ENCODE peak calls at places on chromosomes 13 and 19, in eight cellular contexts. One of them, this sample, is unnamed.

GRCh38 chr19:38265213-38265861 is 964 bp downstream of the SPINT2 start:
- DNase-seq in CD8-positive, alpha-beta T cell: no peak
- DNase-seq in heart right ventricle: no peak
- DNase-seq in Peyer's patch: peak
- DNase-seq in brain microvascular endothelial cell: no peak
- DNase-seq in uterus: no peak
- DNase-seq in transverse colon: peak
- DNase-seq in astrocyte of the cerebellum: no peak
- DNase-seq in this sample: no peak

GRCh38 chr13:94479559-94480095 is at the start of gene DCT:
- DNase-seq in heart right ventricle: no peak
- DNase-seq in astrocyte of the cerebellum: no peak
- DNase-seq in brain microvascular endothelial cell: no peak
- DNase-seq in Peyer's patch: no peak
- DNase-seq in uterus: no peak
- DNase-seq in CD8-positive, alpha-beta T cell: no peak
- DNase-seq in transverse colon: no peak
- DNase-seq in this sample: no peak

GRCh38 chr13:41107584-41108014 is 25.0 kb downstream of the KBTBD6 start:
- DNase-seq in heart right ventricle: no peak
- DNase-seq in astrocyte of the cerebellum: no peak
- DNase-seq in CD8-positive, alpha-beta T cell: no peak
- DNase-seq in transverse colon: no peak
- DNase-seq in brain microvascular endothelial cell: no peak
- DNase-seq in uterus: no peak
- DNase-seq in Peyer's patch: no peak
- DNase-seq in this sample: no peak

GRCh38 chr13:51666316-51666715 is 82.1 kb downstream of the WDFY2 start:
- DNase-seq in heart right ventricle: no peak
- DNase-seq in Peyer's patch: no peak
- DNase-seq in astrocyte of the cerebellum: no peak
- DNase-seq in brain microvascular endothelial cell: no peak
- DNase-seq in uterus: no peak
- DNase-seq in transverse colon: no peak
- DNase-seq in CD8-positive, alpha-beta T cell: no peak
- DNase-seq in this sample: no peak

GRCh38 chr13:42477588-42478190 is 96.3 kb upstream of the TNFSF11 start:
- DNase-seq in astrocyte of the cerebellum: peak
- DNase-seq in brain microvascular endothelial cell: no peak
- DNase-seq in heart right ventricle: no peak
- DNase-seq in uterus: no peak
- DNase-seq in transverse colon: no peak
- DNase-seq in Peyer's patch: no peak
- DNase-seq in CD8-positive, alpha-beta T cell: no peak
- DNase-seq in this sample: no peak

GRCh38 chr19:42281175-42282035 is 12.4 kb downstream of the CIC start:
- DNase-seq in transverse colon: peak
- DNase-seq in Peyer's patch: peak
- DNase-seq in astrocyte of the cerebellum: no peak
- DNase-seq in uterus: peak
- DNase-seq in heart right ventricle: peak
- DNase-seq in CD8-positive, alpha-beta T cell: no peak
- DNase-seq in brain microvascular endothelial cell: no peak
- DNase-seq in this sample: no peak

GRCh38 chr19:53936035-53936434 is 26.7 kb upstream of the CACNG8 start:
- DNase-seq in transverse colon: no peak
- DNase-seq in uterus: no peak
- DNase-seq in CD8-positive, alpha-beta T cell: no peak
- DNase-seq in brain microvascular endothelial cell: no peak
- DNase-seq in Peyer's patch: no peak
- DNase-seq in heart right ventricle: no peak
- DNase-seq in astrocyte of the cerebellum: no peak
- DNase-seq in this sample: no peak

GRCh38 chr19:42176990-42177685 is 40.3 kb downstream of the DEDD2 start:
- DNase-seq in Peyer's patch: peak
- DNase-seq in heart right ventricle: peak
- DNase-seq in uterus: peak
- DNase-seq in brain microvascular endothelial cell: peak
- DNase-seq in transverse colon: peak
- DNase-seq in CD8-positive, alpha-beta T cell: peak
- DNase-seq in astrocyte of the cerebellum: peak
- DNase-seq in this sample: no peak

GRCh38 chr19:46852830-46853229 is 2.2 kb upstream of the AP2S1 start:
- DNase-seq in uterus: no peak
- DNase-seq in CD8-positive, alpha-beta T cell: no peak
- DNase-seq in astrocyte of the cerebellum: no peak
- DNase-seq in brain microvascular endothelial cell: no peak
- DNase-seq in heart right ventricle: no peak
- DNase-seq in Peyer's patch: no peak
- DNase-seq in transverse colon: no peak
- DNase-seq in this sample: no peak

GRCh38 chr19:51441410-51442390 is 16.6 kb downstream of the SIGLEC8 start:
- DNase-seq in astrocyte of the cerebellum: no peak
- DNase-seq in transverse colon: peak
- DNase-seq in CD8-positive, alpha-beta T cell: peak
- DNase-seq in Peyer's patch: peak
- DNase-seq in heart right ventricle: no peak
- DNase-seq in brain microvascular endothelial cell: no peak
- DNase-seq in uterus: no peak
- DNase-seq in this sample: no peak

GRCh38 chr13:95627590-95627989 is 16.9 kb downstream of the DZIP1 start:
- DNase-seq in Peyer's patch: no peak
- DNase-seq in astrocyte of the cerebellum: no peak
- DNase-seq in heart right ventricle: no peak
- DNase-seq in transverse colon: no peak
- DNase-seq in brain microvascular endothelial cell: no peak
- DNase-seq in uterus: no peak
- DNase-seq in CD8-positive, alpha-beta T cell: no peak
- DNase-seq in this sample: peak

GRCh38 chr13:65653548-65654078 is 1576.5 kb downstream of the PCDH9 start:
- DNase-seq in astrocyte of the cerebellum: no peak
- DNase-seq in transverse colon: no peak
- DNase-seq in CD8-positive, alpha-beta T cell: no peak
- DNase-seq in Peyer's patch: no peak
- DNase-seq in uterus: no peak
- DNase-seq in heart right ventricle: no peak
- DNase-seq in brain microvascular endothelial cell: no peak
- DNase-seq in this sample: no peak

GRCh38 chr13:99442273-99442895 is 58.9 kb upstream of the TM9SF2 start:
- DNase-seq in CD8-positive, alpha-beta T cell: peak
- DNase-seq in brain microvascular endothelial cell: peak
- DNase-seq in astrocyte of the cerebellum: peak
- DNase-seq in uterus: no peak
- DNase-seq in Peyer's patch: peak
- DNase-seq in heart right ventricle: no peak
- DNase-seq in transverse colon: peak
- DNase-seq in this sample: no peak

GRCh38 chr13:51838235-51838846 is 6.6 kb downstream of the TMEM272 start:
- DNase-seq in uterus: no peak
- DNase-seq in heart right ventricle: no peak
- DNase-seq in transverse colon: no peak
- DNase-seq in brain microvascular endothelial cell: peak
- DNase-seq in Peyer's patch: no peak
- DNase-seq in astrocyte of the cerebellum: no peak
- DNase-seq in CD8-positive, alpha-beta T cell: no peak
- DNase-seq in this sample: peak

GRCh38 chr19:55697069-55697440 is 22.0 kb downstream of the EPN1 start:
- DNase-seq in transverse colon: no peak
- DNase-seq in heart right ventricle: no peak
- DNase-seq in astrocyte of the cerebellum: no peak
- DNase-seq in CD8-positive, alpha-beta T cell: no peak
- DNase-seq in uterus: no peak
- DNase-seq in Peyer's patch: peak
- DNase-seq in brain microvascular endothelial cell: no peak
- DNase-seq in this sample: no peak

DNA sequence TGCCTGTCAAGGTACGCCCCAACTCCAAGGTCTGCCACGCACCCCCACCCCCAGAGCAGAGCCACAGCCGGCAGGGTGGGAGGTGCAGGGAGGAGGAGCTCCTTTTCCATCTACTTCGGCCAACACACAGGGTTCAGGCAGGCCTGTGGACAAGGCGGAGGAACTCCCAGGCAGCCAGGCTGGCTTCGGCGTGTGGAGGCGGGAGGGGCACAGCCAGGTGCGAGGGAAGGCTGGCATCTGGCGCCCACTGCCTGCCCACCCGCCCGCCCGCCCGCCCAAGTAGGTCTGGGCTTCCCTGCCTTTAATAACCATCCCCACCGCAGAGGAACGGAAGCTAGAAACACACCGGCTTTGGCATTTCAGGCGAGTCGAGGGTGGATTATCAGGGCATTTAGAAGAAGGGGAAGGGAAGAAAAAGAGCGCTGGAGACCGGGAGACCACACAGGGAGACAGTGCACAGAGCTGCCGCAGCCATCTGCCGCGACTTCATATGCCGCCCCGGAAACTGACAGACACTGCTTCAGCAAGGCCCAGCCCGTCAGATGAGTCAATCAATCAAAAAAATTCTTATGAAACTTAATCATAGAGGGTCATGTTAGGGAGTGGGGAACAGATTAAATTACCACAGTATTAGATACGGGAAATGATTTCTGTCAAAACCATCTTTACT is 199.8 kb downstream of the TSHZ3 start:
- DNase-seq in astrocyte of the cerebellum: no peak
- DNase-seq in brain microvascular endothelial cell: no peak
- DNase-seq in CD8-positive, alpha-beta T cell: no peak
- DNase-seq in Peyer's patch: no peak
- DNase-seq in transverse colon: no peak
- DNase-seq in uterus: no peak
- DNase-seq in heart right ventricle: no peak
- DNase-seq in this sample: no peak
- TF ChIP-seq CTCF in astrocyte of the cerebellum: no peak
- TF ChIP-seq CTCF in brain microvascular endothelial cell: no peak
- TF ChIP-seq CTCF in CD8-positive, alpha-beta T cell: no peak
- TF ChIP-seq CTCF in Peyer's patch: no peak
- TF ChIP-seq CTCF in transverse colon: no peak
- TF ChIP-seq CTCF in uterus: no peak
- TF ChIP-seq CTCF in heart right ventricle: no peak
- TF ChIP-seq CTCF in this sample: no peak

GRCh38 chr13:83796364-83796763 is 85.9 kb downstream of the SLITRK1 start:
- DNase-seq in transverse colon: no peak
- DNase-seq in astrocyte of the cerebellum: no peak
- DNase-seq in brain microvascular endothelial cell: no peak
- DNase-seq in CD8-positive, alpha-beta T cell: no peak
- DNase-seq in Peyer's patch: no peak
- DNase-seq in uterus: peak
- DNase-seq in heart right ventricle: no peak
- DNase-seq in this sample: no peak
- H3K4me3 ChIP-seq in transverse colon: no peak
- H3K4me3 ChIP-seq in astrocyte of the cerebellum: no peak
- H3K4me3 ChIP-seq in brain microvascular endothelial cell: no peak
- H3K4me3 ChIP-seq in CD8-positive, alpha-beta T cell: no peak
- H3K4me3 ChIP-seq in Peyer's patch: no peak
- H3K4me3 ChIP-seq in uterus: no peak
- H3K4me3 ChIP-seq in heart right ventricle: no peak
- H3K4me3 ChIP-seq in this sample: no peak

GRCh38 chr13:91647361-91647970 is 249.0 kb downstream of the GPC5 start:
- DNase-seq in heart right ventricle: peak
- DNase-seq in brain microvascular endothelial cell: no peak
- DNase-seq in transverse colon: peak
- DNase-seq in CD8-positive, alpha-beta T cell: no peak
- DNase-seq in Peyer's patch: no peak
- DNase-seq in astrocyte of the cerebellum: peak
- DNase-seq in uterus: no peak
- DNase-seq in this sample: no peak
- TF ChIP-seq CTCF in heart right ventricle: peak
- TF ChIP-seq CTCF in brain microvascular endothelial cell: peak
- TF ChIP-seq CTCF in transverse colon: no peak
- TF ChIP-seq CTCF in CD8-positive, alpha-beta T cell: no peak
- TF ChIP-seq CTCF in Peyer's patch: peak
- TF ChIP-seq CTCF in astrocyte of the cerebellum: peak
- TF ChIP-seq CTCF in uterus: no peak
- TF ChIP-seq CTCF in this sample: peak

GRCh38 chr13:110536006-110536693 is 25.4 kb downstream of the RAB20 start:
- DNase-seq in astrocyte of the cerebellum: no peak
- DNase-seq in transverse colon: no peak
- DNase-seq in heart right ventricle: no peak
- DNase-seq in uterus: no peak
- DNase-seq in brain microvascular endothelial cell: no peak
- DNase-seq in Peyer's patch: peak
- DNase-seq in CD8-positive, alpha-beta T cell: no peak
- DNase-seq in this sample: no peak
- H3K4me3 ChIP-seq in astrocyte of the cerebellum: no peak
- H3K4me3 ChIP-seq in transverse colon: no peak
- H3K4me3 ChIP-seq in heart right ventricle: no peak
- H3K4me3 ChIP-seq in uterus: no peak
- H3K4me3 ChIP-seq in brain microvascular endothelial cell: no peak
- H3K4me3 ChIP-seq in Peyer's patch: no peak
- H3K4me3 ChIP-seq in CD8-positive, alpha-beta T cell: no peak
- H3K4me3 ChIP-seq in this sample: no peak

This sample was measured in AG09309.